ENCODE peak calls at places on chromosomes 16 and 17, in five cellular contexts. One of them, this sample, is unnamed. For H3K36me3, the result is how much of the 10 kb centered on the place peaks cover.

GRCh38 chr17:41772218-41772585 is 14.3 kb downstream of the JUP start:
- DNase-seq in uterus: no peak
- DNase-seq in colonic mucosa: peak
- DNase-seq in BJ: no peak
- DNase-seq in sigmoid colon: no peak
- DNase-seq in this sample: peak

GRCh38 chr17:49061524-49061943 is 64.3 kb downstream of the IGF2BP1 start:
- DNase-seq in sigmoid colon: no peak
- DNase-seq in BJ: no peak
- DNase-seq in uterus: no peak
- DNase-seq in colonic mucosa: no peak
- DNase-seq in this sample: no peak

GRCh38 chr16:73058221-73058615 is 10.3 kb upstream of the ZFHX3 start:
- DNase-seq in colonic mucosa: no peak
- DNase-seq in uterus: peak
- DNase-seq in sigmoid colon: no peak
- DNase-seq in BJ: no peak
- DNase-seq in this sample: no peak

GRCh38 chr17:81317992-81318391 is 22.9 kb upstream of the SLC38A10 start:
- DNase-seq in colonic mucosa: no peak
- DNase-seq in sigmoid colon: no peak
- DNase-seq in BJ: no peak
- DNase-seq in uterus: no peak
- DNase-seq in this sample: no peak

GRCh38 chr16:10923146-10923649 is 19.1 kb downstream of the DEXI start:
- DNase-seq in uterus: no peak
- DNase-seq in colonic mucosa: no peak
- DNase-seq in BJ: no peak
- DNase-seq in sigmoid colon: no peak
- DNase-seq in this sample: no peak

GRCh38 chr17:27226611-27227234 is 67.2 kb upstream of the WSB1 start:
- DNase-seq in sigmoid colon: no peak
- DNase-seq in BJ: no peak
- DNase-seq in uterus: no peak
- DNase-seq in colonic mucosa: no peak
- DNase-seq in this sample: no peak

GRCh38 chr16:28538733-28539596 is at the start of gene NUPR1:
- DNase-seq in BJ: peak
- DNase-seq in uterus: peak
- DNase-seq in sigmoid colon: peak
- DNase-seq in colonic mucosa: peak
- DNase-seq in this sample: peak

GRCh38 chr17:17343160-17343735 is 40.1 kb downstream of the NT5M start:
- DNase-seq in uterus: no peak
- DNase-seq in sigmoid colon: peak
- DNase-seq in BJ: no peak
- DNase-seq in colonic mucosa: no peak
- DNase-seq in this sample: no peak

GRCh38 chr16:49467540-49468372 is 94.2 kb downstream of the C16orf78 start:
- DNase-seq in colonic mucosa: peak
- DNase-seq in sigmoid colon: peak
- DNase-seq in uterus: no peak
- DNase-seq in BJ: no peak
- DNase-seq in this sample: peak

GRCh38 chr17:74877592-74878543 is 5.1 kb upstream of the FDXR start:
- DNase-seq in sigmoid colon: no peak
- DNase-seq in uterus: no peak
- DNase-seq in colonic mucosa: peak
- DNase-seq in BJ: no peak
- DNase-seq in this sample: no peak

GRCh38 chr17:10126554-10127493 is 71.6 kb downstream of the GAS7 start:
- DNase-seq in BJ: no peak
- DNase-seq in sigmoid colon: peak
- DNase-seq in uterus: peak
- DNase-seq in colonic mucosa: no peak
- DNase-seq in this sample: no peak

GRCh38 chr17:80790981-80791742 is 200.5 kb upstream of the CHMP6 start:
- DNase-seq in colonic mucosa: no peak
- DNase-seq in BJ: no peak
- DNase-seq in uterus: no peak
- DNase-seq in sigmoid colon: peak
- DNase-seq in this sample: no peak

GRCh38 chr17:50097907-50098306 is 2.8 kb downstream of the PDK2 start:
- DNase-seq in BJ: no peak
- DNase-seq in sigmoid colon: no peak
- DNase-seq in uterus: no peak
- DNase-seq in colonic mucosa: no peak
- DNase-seq in this sample: no peak

GRCh38 chr17:80621335-80622169 is 76.9 kb downstream of the RPTOR start:
- DNase-seq in sigmoid colon: no peak
- DNase-seq in colonic mucosa: no peak
- DNase-seq in BJ: no peak
- DNase-seq in uterus: no peak
- DNase-seq in this sample: no peak

GRCh38 chr17:76452646-76453430 is at the start of gene UBE2O:
- DNase-seq in colonic mucosa: peak
- DNase-seq in BJ: no peak
- DNase-seq in sigmoid colon: peak
- DNase-seq in uterus: peak
- DNase-seq in this sample: peak

GRCh38 chr17:65173284-65173793 is 36.2 kb downstream of the RGS9 start:
- DNase-seq in sigmoid colon: no peak
- DNase-seq in uterus: no peak
- DNase-seq in BJ: no peak
- DNase-seq in colonic mucosa: peak
- DNase-seq in this sample: no peak

GRCh38 chr16:75364286-75364791 is 69.0 kb downstream of the CFDP1 start:
- DNase-seq in colonic mucosa: no peak
- DNase-seq in BJ: no peak
- DNase-seq in uterus: no peak
- DNase-seq in sigmoid colon: no peak
- DNase-seq in this sample: no peak

GRCh38 chr16:48999508-48999907 is 282.1 kb downstream of the CBLN1 start:
- DNase-seq in uterus: no peak
- DNase-seq in BJ: no peak
- DNase-seq in sigmoid colon: peak
- DNase-seq in colonic mucosa: no peak
- DNase-seq in this sample: no peak

GRCh38 chr17:11122908-11123307 is 118.1 kb upstream of the SHISA6 start:
- DNase-seq in BJ: no peak
- DNase-seq in uterus: peak
- DNase-seq in colonic mucosa: no peak
- DNase-seq in sigmoid colon: peak
- DNase-seq in this sample: no peak

GRCh38 chr17:78174870-78175642 is 6.7 kb downstream of the SYNGR2 start:
- DNase-seq in uterus: no peak
- DNase-seq in BJ: no peak
- DNase-seq in sigmoid colon: no peak
- DNase-seq in colonic mucosa: peak
- DNase-seq in this sample: no peak

GRCh38 chr17:63947711-63948330 is 15.7 kb upstream of the CD79B start:
- DNase-seq in BJ: no peak
- DNase-seq in uterus: no peak
- DNase-seq in colonic mucosa: no peak
- DNase-seq in sigmoid colon: no peak
- DNase-seq in this sample: no peak

GRCh38 chr17:63948521-63948920 is 16.4 kb upstream of the CD79B start:
- DNase-seq in sigmoid colon: no peak
- DNase-seq in uterus: no peak
- DNase-seq in BJ: no peak
- DNase-seq in colonic mucosa: no peak
- DNase-seq in this sample: no peak

GRCh38 chr17:63954402-63955063 is 18.2 kb downstream of the SCN4A start:
- DNase-seq in uterus: no peak
- DNase-seq in BJ: no peak
- DNase-seq in colonic mucosa: no peak
- DNase-seq in sigmoid colon: no peak
- DNase-seq in this sample: no peak

GRCh38 chr17:63949576-63950250 is 17.6 kb upstream of the CD79B start:
- DNase-seq in uterus: no peak
- DNase-seq in colonic mucosa: no peak
- DNase-seq in BJ: no peak
- DNase-seq in sigmoid colon: no peak
- DNase-seq in this sample: no peak

GRCh38 chr17:63950940-63951907 is 19.1 kb upstream of the CD79B start:
- DNase-seq in sigmoid colon: no peak
- DNase-seq in uterus: no peak
- DNase-seq in BJ: no peak
- DNase-seq in colonic mucosa: peak
- DNase-seq in this sample: no peak
- TF ChIP-seq CTCF in sigmoid colon: no peak
- TF ChIP-seq CTCF in uterus: no peak
- TF ChIP-seq CTCF in BJ: no peak
- TF ChIP-seq CTCF in colonic mucosa: peak
- TF ChIP-seq CTCF in this sample: no peak

DNA sequence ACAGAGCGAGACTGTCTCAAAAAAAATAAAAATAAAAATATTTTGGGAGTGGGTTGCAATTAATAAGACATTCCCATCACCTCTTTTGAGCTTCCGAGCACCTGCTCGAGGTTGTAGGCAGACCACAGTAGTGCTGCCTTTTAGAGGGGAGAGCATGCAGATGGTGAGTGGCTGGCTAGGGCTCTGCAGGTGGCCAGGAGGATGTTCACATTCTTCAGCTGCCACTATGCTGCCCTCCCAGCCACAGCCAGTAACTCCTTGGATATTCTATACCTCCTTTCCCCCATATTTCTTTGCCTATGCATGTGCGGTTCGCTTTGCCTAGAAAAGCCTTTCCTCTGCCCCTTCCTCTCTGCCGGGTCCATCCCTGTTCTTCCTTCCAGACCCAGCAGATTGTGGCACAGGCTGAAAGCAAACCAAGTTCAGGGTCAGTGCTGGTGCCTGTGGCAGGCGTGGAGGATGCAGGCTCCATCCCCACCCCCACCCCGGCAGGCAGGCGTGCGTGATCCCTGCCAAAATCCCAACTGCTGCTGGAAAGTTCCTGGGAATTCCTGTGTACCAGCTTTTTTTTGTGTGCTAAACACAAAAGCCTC is 33.9 kb upstream of the CMIP start:
- DNase-seq in sigmoid colon: no peak
- DNase-seq in colonic mucosa: no peak
- DNase-seq in uterus: no peak
- DNase-seq in BJ: no peak
- DNase-seq in this sample: no peak
- H3K36me3 ChIP-seq in sigmoid colon: under half
- H3K36me3 ChIP-seq in colonic mucosa: under half
- H3K36me3 ChIP-seq in uterus: under half
- H3K36me3 ChIP-seq in BJ: under half
- H3K36me3 ChIP-seq in this sample: under half

GRCh38 chr17:44540246-44541084 is 16.8 kb upstream of the FZD2 start:
- DNase-seq in colonic mucosa: no peak
- DNase-seq in BJ: no peak
- DNase-seq in uterus: no peak
- DNase-seq in sigmoid colon: no peak
- DNase-seq in this sample: no peak

GRCh38 chr17:44539664-44540063 is 17.6 kb upstream of the FZD2 start:
- DNase-seq in colonic mucosa: no peak
- DNase-seq in BJ: no peak
- DNase-seq in sigmoid colon: no peak
- DNase-seq in uterus: no peak
- DNase-seq in this sample: no peak

GRCh38 chr17:44531019-44531418 is 26.3 kb upstream of the FZD2 start:
- DNase-seq in sigmoid colon: no peak
- DNase-seq in colonic mucosa: no peak
- DNase-seq in uterus: no peak
- DNase-seq in BJ: no peak
- DNase-seq in this sample: no peak

GRCh38 chr17:44533533-44534246 is 23.6 kb upstream of the FZD2 start:
- DNase-seq in colonic mucosa: peak
- DNase-seq in uterus: peak
- DNase-seq in sigmoid colon: peak
- DNase-seq in BJ: no peak
- DNase-seq in this sample: peak

GRCh38 chr17:44536090-44536960 is 21.0 kb upstream of the FZD2 start:
- DNase-seq in sigmoid colon: no peak
- DNase-seq in uterus: no peak
- DNase-seq in BJ: no peak
- DNase-seq in colonic mucosa: no peak
- DNase-seq in this sample: no peak
- TF ChIP-seq CTCF in sigmoid colon: no peak
- TF ChIP-seq CTCF in uterus: no peak
- TF ChIP-seq CTCF in BJ: no peak
- TF ChIP-seq CTCF in colonic mucosa: no peak
- TF ChIP-seq CTCF in this sample: no peak

GRCh38 chr17:57587201-57587870 is 157.8 kb downstream of the CCDC182 start:
- DNase-seq in BJ: no peak
- DNase-seq in uterus: no peak
- DNase-seq in colonic mucosa: no peak
- DNase-seq in sigmoid colon: no peak
- DNase-seq in this sample: no peak
- H3K36me3 ChIP-seq in BJ: under half
- H3K36me3 ChIP-seq in uterus: under half
- H3K36me3 ChIP-seq in colonic mucosa: under half
- H3K36me3 ChIP-seq in sigmoid colon: under half
- H3K36me3 ChIP-seq in this sample: under half

DNA sequence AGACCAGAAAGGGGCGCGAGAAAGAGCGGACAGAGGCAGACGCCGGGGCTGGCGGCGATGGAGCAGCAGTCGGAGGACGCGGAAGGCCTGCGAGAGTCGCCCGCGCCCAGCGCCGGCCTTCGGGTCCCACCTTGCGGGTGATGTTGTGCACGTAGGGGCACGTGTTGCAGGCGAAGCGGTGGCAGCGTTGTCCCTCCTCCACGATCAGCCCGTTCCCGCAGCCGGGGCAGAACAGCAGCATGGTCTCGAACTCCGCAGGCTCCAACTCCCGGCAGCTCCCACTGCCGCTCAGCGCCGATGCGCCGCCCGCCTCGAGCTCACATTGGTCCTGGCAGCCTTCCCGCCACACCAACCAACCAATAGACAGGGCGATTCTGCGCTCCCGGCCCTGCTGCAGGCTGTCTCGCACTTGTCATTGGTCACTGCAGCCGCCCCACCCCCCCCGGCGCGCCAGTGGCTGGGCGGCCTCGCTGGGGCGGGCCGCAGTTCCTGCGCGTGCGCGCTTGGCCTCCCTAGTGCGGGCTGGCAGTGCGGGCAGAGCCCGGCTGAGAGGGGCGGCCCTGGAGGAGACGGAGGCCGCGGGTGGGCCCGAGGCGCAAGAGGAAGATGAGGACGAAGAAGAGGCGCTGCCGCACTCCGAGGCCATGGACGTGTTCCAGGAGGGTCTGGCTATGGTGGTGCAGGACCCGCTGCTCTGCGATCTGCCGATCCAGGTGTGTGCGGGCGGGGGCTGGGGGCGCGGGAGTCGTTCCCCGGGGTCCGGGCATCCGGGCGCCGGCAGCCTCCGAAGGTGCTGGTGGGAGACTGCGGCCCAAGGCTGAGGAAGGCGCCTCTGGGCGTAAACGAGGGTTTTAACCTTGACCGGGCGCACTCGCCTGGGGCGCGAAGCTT is at the start of the genes POLR3K and SNRNP25:
- DNase-seq in colonic mucosa: peak
- DNase-seq in uterus: peak
- DNase-seq in sigmoid colon: peak
- DNase-seq in BJ: peak
- DNase-seq in this sample: peak
- TF ChIP-seq CTCF in colonic mucosa: no peak
- TF ChIP-seq CTCF in uterus: no peak
- TF ChIP-seq CTCF in sigmoid colon: no peak
- TF ChIP-seq CTCF in BJ: no peak
- TF ChIP-seq CTCF in this sample: no peak